ENCODE peak calls at places on chromosome 17, in five cellular contexts. Q, M, K, V and W are unnamed samples.

GRCh38 chr17:1228752-1229353 is 41.4 kb upstream of the BHLHA9 start:
- DNase-seq in Q (no peak), M (no peak), K (no peak), V (no peak), W (no peak)

GRCh38 chr17:81339180-81339501 is 44.0 kb upstream of the SLC38A10 start:
- DNase-seq in Q (no peak), M (no peak), K (no peak), V (no peak), W (no peak)

GRCh38 chr17:58335779-58336455 is 7.3 kb upstream of the TSPOAP1 start:
- DNase-seq in Q (no peak), M (no peak), K (no peak), V (no peak), W (peak)

GRCh38 chr17:9522074-9522473 is 53.5 kb downstream of the STX8 start:
- DNase-seq in Q (peak), M (no peak), K (peak), V (peak), W (peak)

GRCh38 chr17:66841328-66841727 is 6.4 kb downstream of the CACNG5 start:
- DNase-seq in Q (no peak), M (no peak), K (no peak), V (no peak), W (no peak)

GRCh38 chr17:52147872-52148271 is 10.6 kb downstream of the CA10 start:
- DNase-seq in Q (no peak), M (no peak), K (no peak), V (peak), W (no peak)

GRCh38 chr17:41308251-41308917 is 725 bp downstream of the KRTAP16-1 start:
- DNase-seq in Q (no peak), M (no peak), K (no peak), V (no peak), W (peak)

GRCh38 chr17:56172517-56172982 is 19.3 kb downstream of the ANKFN1 start:
- DNase-seq in Q (no peak), M (peak), K (no peak), V (no peak), W (peak)

GRCh38 chr17:59345476-59345875 is 14.0 kb downstream of the YPEL2 start:
- DNase-seq in Q (no peak), M (no peak), K (no peak), V (no peak), W (no peak)

GRCh38 chr17:61836266-61837174 is 26.8 kb downstream of the BRIP1 start:
- DNase-seq in Q (no peak), M (no peak), K (peak), V (no peak), W (no peak)

GRCh38 chr17:49443862-49444261 is 29.2 kb upstream of the PHB1 start:
- DNase-seq in Q (no peak), M (no peak), K (peak), V (no peak), W (peak)

GRCh38 chr17:28227278-28228108 is 91.5 kb upstream of the TMEM97 start:
- DNase-seq in Q (peak), M (peak), K (peak), V (peak), W (no peak)

GRCh38 chr17:42309142-42309541 is 20.8 kb downstream of the STAT5A start:
- DNase-seq in Q (no peak), M (no peak), K (no peak), V (no peak), W (no peak)

GRCh38 chr17:56680676-56681075 is 87.2 kb downstream of the NOG start:
- DNase-seq in Q (no peak), M (no peak), K (no peak), V (no peak), W (no peak)

GRCh38 chr17:61701334-61701733 is 110.3 kb upstream of the NACA2 start:
- DNase-seq in Q (no peak), M (no peak), K (no peak), V (no peak), W (no peak)

GRCh38 chr17:29243792-29244191 is 2.9 kb upstream of the CRYBA1 start:
- DNase-seq in Q (peak), M (no peak), K (peak), V (peak), W (peak)

GRCh38 chr17:27494192-27495091 is 38.2 kb downstream of the KSR1 start:
- DNase-seq in Q (peak), M (peak), K (peak), V (peak), W (peak)

GRCh38 chr17:19321481-19322128 is 40.9 kb downstream of the B9D1 start:
- DNase-seq in Q (no peak), M (no peak), K (no peak), V (no peak), W (no peak)

GRCh38 chr17:74759243-74759801 is 10.9 kb downstream of the NHERF1 start:
- DNase-seq in Q (no peak), M (no peak), K (no peak), V (no peak), W (no peak)

GRCh38 chr17:72376486-72377345 is 255.9 kb downstream of the SOX9 start:
- DNase-seq in Q (no peak), M (no peak), K (no peak), V (no peak), W (peak)

GRCh38 chr17:9284884-9285283 is 263.6 kb downstream of the NTN1 start:
- DNase-seq in Q (no peak), M (no peak), K (no peak), V (no peak), W (peak)

GRCh38 chr17:64707077-64707591 is 45.0 kb upstream of the SMURF2 start:
- DNase-seq in Q (peak), M (peak), K (peak), V (peak), W (peak)

GRCh38 chr17:9443811-9444210 is 131.8 kb downstream of the STX8 start:
- DNase-seq in Q (no peak), M (no peak), K (peak), V (no peak), W (no peak)

GRCh38 chr17:73030501-73030911 is 62.0 kb downstream of the SLC39A11 start:
- DNase-seq in Q (no peak), M (no peak), K (no peak), V (no peak), W (peak)

GRCh38 chr17:16516594-16517018 is 24.6 kb upstream of the LRRC75A start:
- DNase-seq in Q (peak), M (no peak), K (peak), V (peak), W (peak)

GRCh38 chr17:42704495-42705494 is 22.5 kb downstream of the CNTNAP1 start:
- DNase-seq in Q (no peak), M (no peak), K (no peak), V (no peak), W (no peak)

GRCh38 chr17:82320956-82321927 is 3.8 kb upstream of the CD7 start:
- DNase-seq in Q (peak), M (no peak), K (peak), V (no peak), W (no peak)

GRCh38 chr17:21183468-21183867 is 30.5 kb downstream of the TMEM11 start:
- DNase-seq in Q (no peak), M (no peak), K (no peak), V (no peak), W (no peak)

GRCh38 chr17:74217036-74217725 is 3.8 kb downstream of the TTYH2 start:
- DNase-seq in Q (no peak), M (no peak), K (no peak), V (no peak), W (no peak)

GRCh38 chr17:72474243-72474642 is 353.4 kb downstream of the SOX9 start:
- DNase-seq in Q (no peak), M (no peak), K (no peak), V (no peak), W (no peak)

DNA sequence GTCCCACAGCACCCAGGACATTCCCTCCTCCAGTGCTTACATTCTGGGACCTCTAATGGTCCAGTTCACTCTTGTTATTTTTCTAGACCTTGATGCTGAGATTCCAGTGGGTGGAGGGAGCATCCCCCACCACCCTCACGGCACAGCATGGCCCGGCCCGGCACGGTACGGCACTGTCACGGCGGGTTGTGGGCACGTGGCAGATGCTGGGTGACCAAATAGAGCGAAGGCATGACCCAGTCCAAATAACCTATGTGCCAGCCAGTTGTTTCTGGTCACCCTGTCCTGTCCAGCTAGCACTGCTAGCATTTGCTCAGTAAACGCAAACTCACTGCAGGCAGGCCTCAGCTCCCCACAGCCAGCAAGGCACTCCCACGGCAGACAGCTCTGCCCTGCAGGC is 204.7 kb downstream of the ENGASE start:
- DNase-seq in Q (no peak), M (no peak), K (no peak), V (no peak), W (no peak)
- H3K4me3 ChIP-seq in Q (no peak), M (no peak), K (no peak), V (no peak), W (no peak)

GRCh38 chr17:37358830-37359681 is 16.7 kb upstream of the C17orf78 start:
- DNase-seq in Q (peak), M (peak), K (peak), V (peak), W (peak)
- TF ChIP-seq CTCF in Q (peak), M (no peak), K (peak), V (no peak), W (no peak)

GRCh38 chr17:6994118-6994598 is 1.7 kb upstream of the ALOX12 start:
- DNase-seq in Q (no peak), M (no peak), K (no peak), V (no peak), W (no peak)

GRCh38 chr17:6994666-6995246 is 1.1 kb upstream of the ALOX12 start:
- DNase-seq in Q (no peak), M (no peak), K (no peak), V (no peak), W (no peak)

GRCh38 chr17:6995500-6996255 is at the start of gene ALOX12:
- DNase-seq in Q (no peak), M (no peak), K (no peak), V (no peak), W (no peak)

GRCh38 chr17:6997171-6997570 is 1.3 kb downstream of the ALOX12 start:
- DNase-seq in Q (no peak), M (no peak), K (no peak), V (no peak), W (no peak)

GRCh38 chr17:6996256-6997111 is 635 bp downstream of the ALOX12 start:
- DNase-seq in Q (no peak), M (no peak), K (no peak), V (no peak), W (no peak)
- H3K4me3 ChIP-seq in Q (no peak), M (no peak), K (no peak), V (peak), W (no peak)

GRCh38 chr17:79028496-79029326 is 4.7 kb downstream of the C1QTNF1 start:
- DNase-seq in Q (no peak), M (no peak), K (no peak), V (no peak), W (no peak)
- TF ChIP-seq CTCF in Q (peak), M (no peak), K (peak), V (peak), W (peak)

GRCh38 chr17:47731396-47731795 is 1.6 kb upstream of the TBX21 start:
- DNase-seq in Q (no peak), M (no peak), K (no peak), V (no peak), W (no peak)

GRCh38 chr17:47732399-47733046 is 513 bp upstream of the TBX21 start:
- DNase-seq in Q (no peak), M (no peak), K (no peak), V (no peak), W (no peak)

GRCh38 chr17:47733414-47734288 is 615 bp downstream of the TBX21 start:
- DNase-seq in Q (no peak), M (no peak), K (no peak), V (no peak), W (no peak)

GRCh38 chr17:47735139-47735464 is 2.1 kb downstream of the TBX21 start:
- DNase-seq in Q (no peak), M (no peak), K (no peak), V (no peak), W (no peak)

GRCh38 chr17:47733047-47733413 is at the start of gene TBX21:
- DNase-seq in Q (peak), M (peak), K (peak), V (peak), W (peak)
- H3K4me3 ChIP-seq in Q (peak), M (no peak), K (no peak), V (no peak), W (no peak)

GRCh38 chr17:78883533-78884131 is 19.4 kb downstream of the CEP295NL start:
- DNase-seq in Q (peak), M (peak), K (peak), V (peak), W (peak)
- TF ChIP-seq CTCF in Q (peak), M (no peak), K (no peak), V (peak), W (no peak)

GRCh38 chr17:44307387-44308186 is 814 bp upstream of the RUNDC3A start:
- DNase-seq in Q (peak), M (no peak), K (peak), V (no peak), W (peak)
- H3K4me3 ChIP-seq in Q (peak), M (no peak), K (no peak), V (peak), W (peak)

GRCh38 chr17:33459078-33459940 is 166.2 kb upstream of the ASIC2 start:
- DNase-seq in Q (no peak), M (no peak), K (no peak), V (no peak), W (no peak)
- TF ChIP-seq CTCF in Q (no peak), M (no peak), K (no peak), V (no peak), W (no peak)